ENCODE peak calls at places on chromosomes 7 and 10, in five cellular contexts. S is NCI-H1105 treated with DMSO at 0.1 percent for 48 hours, L is activated gamma-delta T cell treated with Interleukin-2 at 50 U/mL for 16 hours, I is iPS-NIHi11, F is H4. N is an unnamed sample.

GRCh38 chr10:91163269-91163708 is 57.2 kb upstream of the PCGF5 start:
- DNase-seq in S (peak), L (peak), I (peak), F (peak), N (peak)

GRCh38 chr10:478471-479245 is 210.8 kb downstream of the DIP2C start:
- DNase-seq in S (no peak), L (no peak), I (no peak), F (no peak), N (no peak)

GRCh38 chr10:120948889-120949382 is 97.8 kb downstream of the WDR11 start:
- DNase-seq in S (no peak), L (peak), I (peak), F (peak), N (peak)

GRCh38 chr10:38184477-38184876 is 90.3 kb downstream of the ZNF37A start:
- DNase-seq in S (no peak), L (no peak), I (no peak), F (no peak), N (no peak)

GRCh38 chr10:4767033-4767814 is 58.8 kb upstream of the AKR1E2 start:
- DNase-seq in S (peak), L (no peak), I (peak), F (peak), N (peak)

GRCh38 chr7:152869677-152870051 is 110.1 kb downstream of the ACTR3B start:
- DNase-seq in S (no peak), L (no peak), I (no peak), F (no peak), N (no peak)

GRCh38 chr7:49852619-49853462 is 79.4 kb downstream of the VWC2 start:
- DNase-seq in S (peak), L (no peak), I (peak), F (peak), N (no peak)

GRCh38 chr10:119541459-119542356 is 811 bp downstream of the RGS10 start:
- DNase-seq in S (no peak), L (peak), I (no peak), F (no peak), N (peak)

GRCh38 chr7:83796760-83797159 is 147.8 kb upstream of the SEMA3E start:
- DNase-seq in S (no peak), L (no peak), I (no peak), F (no peak), N (no peak)

GRCh38 chr7:27147211-27148030 is at the start of gene HOXA6:
- DNase-seq in S (peak), L (no peak), I (peak), F (no peak), N (no peak)

GRCh38 chr10:24039331-24039730 is 169.6 kb upstream of the KIAA1217 start:
- DNase-seq in S (no peak), L (no peak), I (no peak), F (no peak), N (no peak)

GRCh38 chr10:454860-455259 is 234.6 kb downstream of the DIP2C start:
- DNase-seq in S (no peak), L (no peak), I (no peak), F (peak), N (no peak)

GRCh38 chr10:123944661-123945060 is 53.1 kb upstream of the CPXM2 start:
- DNase-seq in S (no peak), L (no peak), I (no peak), F (no peak), N (no peak)

N was measured in central memory CD4-positive, alpha-beta T cell.